ENCODE peak calls at places on chromosomes 4 and X, in nine cellular contexts. H is BE2C, Z is heart right ventricle, T is fibroblast of lung, M is neural progenitor cell, G is Panc1, S is heart left ventricle, U is left lung, I is ovary. B is an unnamed sample.
A peak's percentile ranks its signal among the peaks of the same experiment; 100 is the strongest.

GRCh38 chrX:32139463-32139862 is 1067.6 kb upstream of the FTHL17 start:
- DNase-seq in I (no peak), Z (no peak), G (no peak), M (no peak), S (no peak), U (no peak), H (no peak), T (no peak), B (no peak)

GRCh38 chr4:5753766-5754528 is 42.9 kb downstream of the EVC start:
- DNase-seq in M (no peak), S (no peak), G (peak; percentile 46), U (no peak), T (peak; percentile 87), Z (no peak), H (no peak), I (no peak), B (peak; percentile 51)

GRCh38 chr4:96035727-96036126 is 195.8 kb downstream of the PDHA2 start:
- DNase-seq in M (peak; percentile 18), I (no peak), U (no peak), S (no peak), H (peak; percentile 11), T (peak; percentile 18), G (no peak), Z (no peak), B (no peak)

GRCh38 chrX:3191186-3191585 is 149.9 kb downstream of the ARSF start:
- DNase-seq in I (no peak), G (no peak), S (no peak), U (no peak), H (no peak), Z (no peak), M (no peak), T (no peak), B (no peak)

GRCh38 chrX:87376896-87377295 is 140.7 kb upstream of the KLHL4 start:
- DNase-seq in T (no peak), Z (no peak), U (no peak), H (no peak), G (no peak), I (no peak), M (no peak), S (no peak), B (no peak)

GRCh38 chrX:14501312-14501711 is 28.0 kb upstream of the GLRA2 start:
- DNase-seq in T (no peak), I (peak; percentile 43), M (no peak), H (no peak), G (no peak), Z (peak; percentile 15), S (no peak), U (no peak), B (no peak)

GRCh38 chr4:54384563-54384962 is 155.5 kb downstream of the PDGFRA start:
- DNase-seq in G (no peak), M (peak; percentile 38), I (peak; percentile 39), T (peak; percentile 34), Z (peak; percentile 24), U (no peak), S (no peak), H (no peak), B (no peak)

GRCh38 chrX:108396188-108396885 is 41.9 kb downstream of the COL4A6 start:
- DNase-seq in H (no peak), M (no peak), T (no peak), G (no peak), I (no peak), Z (no peak), U (no peak), S (no peak), B (no peak)

GRCh38 chr4:35364321-35364870 is 879.9 kb downstream of the ARAP2 start:
- DNase-seq in G (no peak), M (no peak), Z (no peak), H (peak; percentile 71), U (no peak), S (no peak), I (no peak), T (no peak), B (no peak)

GRCh38 chr4:162341533-162341932 is 177.7 kb upstream of the FSTL5 start:
- DNase-seq in U (no peak), H (no peak), Z (no peak), M (no peak), G (no peak), I (no peak), T (no peak), S (no peak), B (no peak)

GRCh38 chrX:7771788-7772438 is 71.1 kb upstream of the VCX start:
- DNase-seq in Z (no peak), S (no peak), T (no peak), G (no peak), H (no peak), I (no peak), M (no peak), U (no peak), B (no peak)

GRCh38 chr4:105923507-105924238 is 28.4 kb downstream of the NPNT start:
- DNase-seq in I (no peak), T (peak; percentile 59), G (no peak), H (no peak), Z (no peak), U (no peak), M (peak; percentile 11), S (no peak), B (no peak)

GRCh38 chr4:43763029-43763610 is 685.5 kb downstream of the KCTD8 start:
- DNase-seq in M (peak; percentile 19), Z (no peak), G (no peak), I (no peak), S (no peak), U (no peak), T (no peak), H (no peak), B (no peak)

GRCh38 chr4:53987761-53988171 is 76.6 kb downstream of the CHIC2 start:
- DNase-seq in U (no peak), H (no peak), Z (no peak), G (no peak), I (no peak), T (peak; percentile 47), S (no peak), M (no peak), B (no peak)

GRCh38 chrX:87571965-87572364 is 54.4 kb downstream of the KLHL4 start:
- DNase-seq in Z (no peak), H (no peak), T (peak; percentile 69), I (no peak), S (no peak), M (no peak), G (no peak), U (no peak), B (no peak)

DNA sequence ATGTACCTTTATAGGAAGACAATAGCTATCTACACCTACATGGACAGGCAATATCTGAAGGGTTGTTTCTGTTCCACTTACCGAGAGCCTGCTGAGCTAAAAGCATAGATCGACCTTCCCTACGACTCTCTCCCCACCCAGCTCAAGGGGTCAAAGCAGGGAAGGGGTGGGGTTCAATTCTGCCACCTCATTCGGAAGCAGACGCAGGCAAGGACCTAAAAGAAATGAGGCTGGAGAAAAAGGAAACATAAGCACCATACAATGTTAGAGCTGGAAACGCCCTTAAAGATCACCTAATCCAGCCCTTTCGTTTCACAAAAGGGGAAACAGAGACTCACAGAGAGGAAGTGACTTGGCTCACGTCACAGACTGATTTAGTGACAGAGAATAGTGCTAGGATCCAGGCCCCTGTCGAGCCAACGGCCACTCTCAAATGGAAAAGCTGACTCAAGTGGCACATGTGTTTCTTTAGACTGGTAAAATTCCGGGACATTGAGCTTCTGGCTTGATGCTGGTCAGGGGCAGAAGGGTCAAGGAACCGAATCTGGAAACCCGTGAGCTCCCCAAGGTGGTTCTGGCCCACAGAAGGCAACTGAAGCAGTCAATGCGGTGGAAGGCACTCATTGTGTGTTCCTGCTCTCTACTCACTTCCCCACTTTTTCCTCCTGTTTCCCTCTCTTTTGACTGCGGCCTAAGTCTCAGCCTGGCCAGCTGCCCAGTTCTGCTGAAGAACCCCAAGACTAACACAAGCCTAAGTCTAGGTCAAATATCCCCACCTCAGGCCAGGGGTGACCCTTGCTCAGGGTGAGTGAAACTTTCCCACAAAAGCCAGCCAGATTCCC is 7.5 kb downstream of the SEPTIN6 start:
- DNase-seq in U (no peak), M (no peak), Z (peak; percentile 51), I (no peak), T (no peak), H (no peak), S (no peak), G (no peak), B (peak; percentile 79)
- H3K4me1 ChIP-seq in U (no peaks in the 10 kb centered on the region), M (peaks cover 14% of the 10 kb centered on the region), Z (peaks cover 5% of the 10 kb centered on the region), I (no peaks in the 10 kb centered on the region), T (peaks cover 2% of the 10 kb centered on the region), H (peaks cover 18% of the 10 kb centered on the region), S (peaks cover 29% of the 10 kb centered on the region), G (peaks cover 28% of the 10 kb centered on the region), B (no peaks in the 10 kb centered on the region)

DNA sequence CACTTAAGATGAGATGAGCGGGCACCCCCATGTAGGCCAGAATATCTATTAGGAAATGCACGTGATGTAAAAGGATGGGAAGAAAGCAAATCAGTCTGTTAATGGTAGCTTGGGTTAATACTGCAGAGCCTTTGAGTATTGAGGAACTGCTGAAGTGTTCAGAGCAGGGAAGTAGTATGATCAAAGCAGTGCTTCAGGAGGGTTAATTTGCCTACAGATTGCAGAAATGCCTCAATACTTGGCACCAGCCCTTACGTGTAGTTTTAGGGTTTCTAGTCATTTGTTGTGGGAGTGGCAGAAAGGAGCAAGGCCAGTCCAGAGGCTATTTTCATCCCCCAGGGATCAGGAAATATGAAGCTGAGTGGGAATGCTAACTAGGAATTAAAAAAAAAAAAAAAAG is 19.7 kb downstream of the ZFX start:
- DNase-seq in I (no peak), G (no peak), U (no peak), M (no peak), S (no peak), H (no peak), Z (no peak), T (no peak), B (no peak)
- H3K4me1 ChIP-seq in I (peaks cover 11% of the 10 kb centered on the region), G (peaks cover 11% of the 10 kb centered on the region), U (peaks cover 27% of the 10 kb centered on the region), M (peaks cover 34% of the 10 kb centered on the region), S (peaks cover 75% of the 10 kb centered on the region), H (no peaks in the 10 kb centered on the region), Z (peaks cover 41% of the 10 kb centered on the region), T (no peaks in the 10 kb centered on the region), B (no peaks in the 10 kb centered on the region)

DNA sequence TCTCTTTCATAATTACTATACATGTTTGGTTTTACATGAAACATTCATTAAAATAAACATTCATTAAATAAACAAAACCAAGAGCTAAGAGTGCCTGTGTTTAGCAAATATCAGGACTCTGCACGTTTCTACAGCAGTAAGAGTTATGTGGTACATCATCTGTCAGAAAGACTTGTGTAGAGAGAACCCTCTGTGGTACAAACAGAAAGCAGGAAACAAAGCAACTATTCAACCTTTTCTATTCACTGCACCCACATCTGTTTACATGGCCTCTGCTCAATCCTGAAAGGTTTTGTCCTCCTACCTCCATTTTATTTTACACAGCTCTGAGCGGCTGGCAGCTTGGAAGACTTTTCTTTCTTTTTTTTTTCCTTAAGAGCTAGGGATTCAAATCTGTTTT is 90.7 kb upstream of the PCDH18 start:
- DNase-seq in U (no peak), G (no peak), T (peak; percentile 59), I (no peak), M (peak; percentile 73), Z (no peak), H (no peak), S (no peak), B (no peak)
- H3K4me1 ChIP-seq in U (no peaks in the 10 kb centered on the region), G (no peaks in the 10 kb centered on the region), T (no peaks in the 10 kb centered on the region), I (no peaks in the 10 kb centered on the region), M (peaks cover 55% of the 10 kb centered on the region), Z (no peaks in the 10 kb centered on the region), H (no peaks in the 10 kb centered on the region), S (no peaks in the 10 kb centered on the region), B (no peaks in the 10 kb centered on the region)

DNA sequence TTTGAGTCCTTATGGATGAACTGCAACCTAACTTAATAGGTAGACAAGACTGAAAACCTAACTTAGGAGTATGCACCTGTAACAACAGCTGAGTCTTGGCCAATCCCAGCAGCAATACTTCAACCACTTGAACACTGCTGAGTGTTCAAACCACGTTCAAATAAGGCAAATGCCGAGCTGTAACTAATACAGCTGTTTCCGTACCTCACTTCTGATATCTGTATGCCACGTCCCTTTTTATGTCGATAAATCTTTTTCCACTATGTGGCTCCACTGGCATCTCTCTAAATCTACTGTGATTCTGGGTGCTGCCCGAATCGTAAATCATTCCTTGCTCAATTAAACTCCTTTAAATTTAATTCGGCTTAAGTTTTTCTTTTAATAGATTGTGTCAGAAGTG is 459.7 kb downstream of the INPP4B start:
- DNase-seq in S (no peak), M (no peak), T (no peak), H (no peak), I (no peak), G (no peak), U (no peak), Z (no peak), B (no peak)
- H3K4me1 ChIP-seq in S (no peaks in the 10 kb centered on the region), M (no peaks in the 10 kb centered on the region), T (no peaks in the 10 kb centered on the region), H (no peaks in the 10 kb centered on the region), I (no peaks in the 10 kb centered on the region), G (no peaks in the 10 kb centered on the region), U (no peaks in the 10 kb centered on the region), Z (peaks cover 8% of the 10 kb centered on the region), B (no peaks in the 10 kb centered on the region)

B was measured in right atrium auricular region.